ENCODE peak calls at places on chromosomes 12 and 14, in four cellular contexts. K, S, N and C are unnamed samples.

GRCh38 chr12:116385486-116386217 is 108.2 kb upstream of the MED13L start:
- DNase-seq in N (no peak), K (no peak), S (no peak), C (no peak)

GRCh38 chr12:7859552-7859951 is 13.2 kb downstream of the SLC2A14 start:
- DNase-seq in K (no peak), N (no peak), S (no peak), C (no peak)

GRCh38 chr14:51319181-51319597 is 79.1 kb downstream of the TMX1 start:
- DNase-seq in S (no peak), N (no peak), K (no peak), C (no peak)

GRCh38 chr12:49703647-49704137 is 3.5 kb downstream of the FMNL3 start:
- DNase-seq in N (no peak), S (no peak), K (peak; percentile 37), C (no peak)

GRCh38 chr14:55881577-55882241 is 236.5 kb upstream of the PELI2 start:
- DNase-seq in N (no peak), S (no peak), K (peak; percentile 6), C (no peak)

GRCh38 chr12:48819986-48820385 is 1.7 kb downstream of the CACNB3 start:
- DNase-seq in S (no peak), N (no peak), K (no peak), C (no peak)

GRCh38 chr12:56658921-56659320 is 13.1 kb upstream of the ATP5F1B start:
- DNase-seq in K (no peak), N (no peak), S (no peak), C (no peak)

GRCh38 chr14:96424104-96424989 is 32.4 kb downstream of the AK7 start:
- DNase-seq in N (peak; percentile 26), K (peak; percentile 84), S (no peak), C (peak; percentile 50)

GRCh38 chr12:6684609-6685008 is 4.6 kb downstream of the ZNF384 start:
- DNase-seq in S (no peak), K (peak; percentile 50), N (no peak), C (no peak)

GRCh38 chr12:50640321-50640939 is 123.5 kb upstream of the ATF1 start:
- DNase-seq in K (no peak), S (no peak), N (no peak), C (no peak)

GRCh38 chr14:69006346-69006745 is 27.2 kb upstream of the ACTN1 start:
- DNase-seq in S (no peak), K (no peak), N (no peak), C (no peak)

GRCh38 chr12:29780084-29780483 is 3.7 kb downstream of the TMTC1 start:
- DNase-seq in N (no peak), K (no peak), S (no peak), C (no peak)

GRCh38 chr14:105283028-105283427 is 17.8 kb downstream of the BRF1 start:
- DNase-seq in K (no peak), S (no peak), N (no peak), C (no peak)

GRCh38 chr12:99302874-99303273 is 344.7 kb upstream of the GARIN6 start:
- DNase-seq in K (no peak), N (no peak), S (no peak), C (no peak)

GRCh38 chr12:6271281-6271680 is 39.2 kb upstream of the PLEKHG6 start:
- DNase-seq in K (no peak), N (no peak), S (no peak), C (no peak)

GRCh38 chr14:100246136-100246535 is 7.2 kb downstream of the YY1 start:
- DNase-seq in S (no peak), N (peak; percentile 33), K (no peak), C (no peak)
- H3K27ac ChIP-seq in S (no peak overlapping the region), N (no peak overlapping the region), K (peak overlapping the region; percentile 79), C (peak overlapping the region; percentile 57)

GRCh38 chr14:89269404-89269803 is 147.6 kb downstream of the FOXN3 start:
- DNase-seq in K (no peak), S (no peak), N (no peak), C (no peak)
- H3K27ac ChIP-seq in K (no peak overlapping the region), S (no peak overlapping the region), N (no peak overlapping the region), C (no peak overlapping the region)

DNA sequence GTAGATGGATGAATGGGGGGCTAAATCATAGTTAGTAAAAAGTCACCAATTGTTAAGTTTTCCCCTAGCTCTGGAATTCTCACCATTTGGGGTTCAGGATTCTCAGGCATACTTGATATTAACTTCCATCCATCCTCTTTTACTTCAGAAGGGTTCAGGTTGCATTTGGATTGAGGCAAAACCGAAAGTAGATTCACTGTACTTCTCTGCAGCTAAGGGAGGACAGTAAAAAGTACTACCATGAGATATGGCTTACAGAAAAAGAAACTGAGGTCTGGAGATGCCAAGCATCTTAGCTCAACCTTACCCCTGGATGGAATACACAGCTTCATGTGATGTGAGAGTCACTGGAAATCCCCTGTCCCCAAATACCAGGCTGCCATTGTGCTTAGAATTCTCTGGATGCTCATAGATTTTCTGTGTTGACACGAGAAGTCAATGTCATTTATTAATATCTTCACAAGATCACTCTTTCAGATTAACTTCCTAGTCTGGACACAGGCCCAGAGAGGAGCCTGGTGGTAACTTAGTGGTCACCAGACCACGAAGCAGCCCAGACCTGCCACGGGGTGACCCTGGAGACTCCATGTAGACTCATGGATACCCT is 87.1 kb downstream of the SSPN start:
- DNase-seq in K (no peak), S (no peak), N (no peak), C (no peak)
- H3K27ac ChIP-seq in K (no peak overlapping the region), S (no peak overlapping the region), N (no peak overlapping the region), C (no peak overlapping the region)

GRCh38 chr12:122558721-122559641 is 31.9 kb downstream of the KNTC1 start:
- DNase-seq in K (no peak), N (no peak), S (no peak), C (no peak)

GRCh38 chr12:122563361-122563760 is 36.3 kb downstream of the KNTC1 start:
- DNase-seq in S (no peak), N (no peak), K (no peak), C (no peak)

GRCh38 chr12:122560138-122560537 is 33.1 kb downstream of the KNTC1 start:
- DNase-seq in K (no peak), S (no peak), N (no peak), C (no peak)
- H3K27ac ChIP-seq in K (no peak overlapping the region), S (no peak overlapping the region), N (no peak overlapping the region), C (no peak overlapping the region)

GRCh38 chr14:28768549-28768870 is 1.9 kb downstream of the FOXG1 start:
- DNase-seq in S (no peak), K (no peak), N (no peak), C (no peak)
- H3K27ac ChIP-seq in S (no peak overlapping the region), K (no peak overlapping the region), N (no peak overlapping the region), C (no peak overlapping the region)

GRCh38 chr14:74941676-74942097 is 13.7 kb downstream of the PGF start:
- DNase-seq in K (peak; percentile 39), N (no peak), S (peak; percentile 56), C (no peak)

GRCh38 chr14:74945261-74945851 is 10.0 kb downstream of the PGF start:
- DNase-seq in K (peak; percentile 33), N (no peak), S (no peak), C (no peak)

GRCh38 chr14:74942164-74942563 is 13.2 kb downstream of the PGF start:
- DNase-seq in K (no peak), N (no peak), S (no peak), C (no peak)

GRCh38 chr14:74940956-74941565 is 14.3 kb downstream of the PGF start:
- DNase-seq in K (no peak), S (no peak), N (no peak), C (no peak)

DNA sequence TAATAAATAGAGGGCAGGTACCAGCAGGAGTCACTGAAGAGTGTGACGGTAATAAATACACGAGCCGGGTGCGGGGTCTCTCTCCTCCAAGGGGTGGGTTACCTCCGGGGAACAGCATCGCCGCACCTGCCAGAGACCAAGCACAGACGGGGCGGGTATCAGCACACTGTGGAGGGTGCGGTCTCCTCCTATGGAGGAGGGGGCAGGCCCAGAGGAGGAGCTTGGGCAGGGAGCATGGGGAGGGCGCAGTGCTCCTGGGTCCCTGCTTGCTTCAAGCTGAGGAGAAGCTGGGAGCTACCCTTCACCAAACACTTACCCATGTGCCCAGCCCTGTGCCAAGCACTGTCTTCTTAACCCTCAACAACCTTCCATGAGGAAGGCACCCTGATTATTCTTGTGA is 12.8 kb downstream of the PGF start:
- DNase-seq in K (no peak), N (no peak), S (no peak), C (no peak)
- H3K27ac ChIP-seq in K (peak overlapping the region; percentile 66), N (no peak overlapping the region), S (peak overlapping the region; percentile 82), C (peak overlapping the region; percentile 49)

GRCh38 chr12:89349814-89350213 is 2.5 kb downstream of the DUSP6 start:
- DNase-seq in S (peak; percentile 47), K (peak; percentile 79), N (no peak), C (peak; percentile 53)
- H3K27ac ChIP-seq in S (peak overlapping the region; percentile 93), K (peak overlapping the region; percentile 94), N (no peak overlapping the region), C (peak overlapping the region; percentile 90)